ENCODE peak calls at places on chromosomes 12 and 14, in seven cellular contexts. One of them, this sample, is unnamed.

GRCh38 chr14:75281691-75282000 is 3.0 kb downstream of the FOS start:
- DNase-seq in testis: no peak
- DNase-seq in heart left ventricle: no peak
- DNase-seq in astrocyte: no peak
- DNase-seq in CD8-positive, alpha-beta T cell: no peak
- DNase-seq in cardiac muscle cell: peak
- DNase-seq in colonic mucosa: no peak
- DNase-seq in this sample: no peak

GRCh38 chr12:26017484-26018211 is 59.2 kb downstream of the RASSF8 start:
- DNase-seq in testis: peak
- DNase-seq in heart left ventricle: no peak
- DNase-seq in astrocyte: no peak
- DNase-seq in CD8-positive, alpha-beta T cell: no peak
- DNase-seq in cardiac muscle cell: peak
- DNase-seq in colonic mucosa: peak
- DNase-seq in this sample: no peak

GRCh38 chr12:42810006-42810405 is 220.5 kb upstream of the PRICKLE1 start:
- DNase-seq in testis: no peak
- DNase-seq in heart left ventricle: no peak
- DNase-seq in astrocyte: peak
- DNase-seq in CD8-positive, alpha-beta T cell: no peak
- DNase-seq in cardiac muscle cell: no peak
- DNase-seq in colonic mucosa: no peak
- DNase-seq in this sample: no peak

GRCh38 chr14:22315336-22315735 is 273.7 kb downstream of the DAD1 start:
- DNase-seq in testis: no peak
- DNase-seq in heart left ventricle: no peak
- DNase-seq in astrocyte: no peak
- DNase-seq in CD8-positive, alpha-beta T cell: no peak
- DNase-seq in cardiac muscle cell: no peak
- DNase-seq in colonic mucosa: no peak
- DNase-seq in this sample: no peak

GRCh38 chr12:67354322-67354721 is 85.2 kb downstream of the CAND1 start:
- DNase-seq in testis: peak
- DNase-seq in heart left ventricle: no peak
- DNase-seq in astrocyte: peak
- DNase-seq in CD8-positive, alpha-beta T cell: no peak
- DNase-seq in cardiac muscle cell: peak
- DNase-seq in colonic mucosa: no peak
- DNase-seq in this sample: no peak

GRCh38 chr12:102063066-102063465 is 1.3 kb upstream of the WASHC3 start:
- DNase-seq in testis: peak
- DNase-seq in heart left ventricle: no peak
- DNase-seq in astrocyte: no peak
- DNase-seq in CD8-positive, alpha-beta T cell: no peak
- DNase-seq in cardiac muscle cell: no peak
- DNase-seq in colonic mucosa: no peak
- DNase-seq in this sample: no peak

GRCh38 chr14:24051162-24051788 is 534 bp upstream of the CARMIL3 start:
- DNase-seq in testis: peak
- DNase-seq in heart left ventricle: no peak
- DNase-seq in astrocyte: no peak
- DNase-seq in CD8-positive, alpha-beta T cell: no peak
- DNase-seq in cardiac muscle cell: no peak
- DNase-seq in colonic mucosa: peak
- DNase-seq in this sample: no peak

GRCh38 chr12:96698965-96699364 is 208.1 kb upstream of the NEDD1 start:
- DNase-seq in testis: peak
- DNase-seq in heart left ventricle: no peak
- DNase-seq in astrocyte: no peak
- DNase-seq in CD8-positive, alpha-beta T cell: no peak
- DNase-seq in cardiac muscle cell: no peak
- DNase-seq in colonic mucosa: no peak
- DNase-seq in this sample: no peak

GRCh38 chr12:115620816-115621215 is 656.7 kb downstream of the MED13L start:
- DNase-seq in testis: no peak
- DNase-seq in heart left ventricle: no peak
- DNase-seq in astrocyte: no peak
- DNase-seq in CD8-positive, alpha-beta T cell: no peak
- DNase-seq in cardiac muscle cell: no peak
- DNase-seq in colonic mucosa: no peak
- DNase-seq in this sample: no peak

GRCh38 chr12:130675121-130675520 is 41.0 kb downstream of the RIMBP2 start:
- DNase-seq in testis: no peak
- DNase-seq in heart left ventricle: no peak
- DNase-seq in astrocyte: no peak
- DNase-seq in CD8-positive, alpha-beta T cell: no peak
- DNase-seq in cardiac muscle cell: no peak
- DNase-seq in colonic mucosa: no peak
- DNase-seq in this sample: no peak

GRCh38 chr14:104318558-104319488 is 180.4 kb downstream of the KIF26A start:
- DNase-seq in testis: no peak
- DNase-seq in heart left ventricle: peak
- DNase-seq in astrocyte: no peak
- DNase-seq in CD8-positive, alpha-beta T cell: no peak
- DNase-seq in cardiac muscle cell: no peak
- DNase-seq in colonic mucosa: peak
- DNase-seq in this sample: no peak

GRCh38 chr12:120474092-120474960 is 4.8 kb upstream of the SRSF9 start:
- DNase-seq in testis: peak
- DNase-seq in heart left ventricle: no peak
- DNase-seq in astrocyte: peak
- DNase-seq in CD8-positive, alpha-beta T cell: no peak
- DNase-seq in cardiac muscle cell: peak
- DNase-seq in colonic mucosa: peak
- DNase-seq in this sample: peak

GRCh38 chr12:124381454-124382207 is 86.7 kb downstream of the RFLNA start:
- DNase-seq in testis: peak
- DNase-seq in heart left ventricle: peak
- DNase-seq in astrocyte: peak
- DNase-seq in CD8-positive, alpha-beta T cell: no peak
- DNase-seq in cardiac muscle cell: peak
- DNase-seq in colonic mucosa: peak
- DNase-seq in this sample: peak

GRCh38 chr12:112370156-112370555 is 12.1 kb downstream of the HECTD4 start:
- DNase-seq in testis: no peak
- DNase-seq in heart left ventricle: no peak
- DNase-seq in astrocyte: no peak
- DNase-seq in CD8-positive, alpha-beta T cell: no peak
- DNase-seq in cardiac muscle cell: peak
- DNase-seq in colonic mucosa: no peak
- DNase-seq in this sample: no peak

GRCh38 chr12:76201758-76202157 is 117.3 kb upstream of the NAP1L1 start:
- DNase-seq in testis: no peak
- DNase-seq in heart left ventricle: no peak
- DNase-seq in astrocyte: peak
- DNase-seq in CD8-positive, alpha-beta T cell: no peak
- DNase-seq in cardiac muscle cell: no peak
- DNase-seq in colonic mucosa: no peak
- DNase-seq in this sample: no peak

GRCh38 chr14:105469456-105470162 is 5.0 kb upstream of the CRIP2 start:
- DNase-seq in testis: no peak
- DNase-seq in heart left ventricle: peak
- DNase-seq in astrocyte: no peak
- DNase-seq in CD8-positive, alpha-beta T cell: no peak
- DNase-seq in cardiac muscle cell: no peak
- DNase-seq in colonic mucosa: no peak
- DNase-seq in this sample: no peak

GRCh38 chr14:105472496-105472991 is 2.1 kb upstream of the CRIP2 start:
- DNase-seq in testis: no peak
- DNase-seq in heart left ventricle: peak
- DNase-seq in astrocyte: no peak
- DNase-seq in CD8-positive, alpha-beta T cell: no peak
- DNase-seq in cardiac muscle cell: no peak
- DNase-seq in colonic mucosa: no peak
- DNase-seq in this sample: no peak

GRCh38 chr14:105471823-105472495 is 2.7 kb upstream of the CRIP2 start:
- DNase-seq in testis: no peak
- DNase-seq in heart left ventricle: peak
- DNase-seq in astrocyte: no peak
- DNase-seq in CD8-positive, alpha-beta T cell: no peak
- DNase-seq in cardiac muscle cell: no peak
- DNase-seq in colonic mucosa: no peak
- DNase-seq in this sample: no peak

GRCh38 chr14:105470163-105470811 is 4.3 kb upstream of the CRIP2 start:
- DNase-seq in testis: no peak
- DNase-seq in heart left ventricle: no peak
- DNase-seq in astrocyte: no peak
- DNase-seq in CD8-positive, alpha-beta T cell: no peak
- DNase-seq in cardiac muscle cell: no peak
- DNase-seq in colonic mucosa: no peak
- DNase-seq in this sample: no peak

DNA sequence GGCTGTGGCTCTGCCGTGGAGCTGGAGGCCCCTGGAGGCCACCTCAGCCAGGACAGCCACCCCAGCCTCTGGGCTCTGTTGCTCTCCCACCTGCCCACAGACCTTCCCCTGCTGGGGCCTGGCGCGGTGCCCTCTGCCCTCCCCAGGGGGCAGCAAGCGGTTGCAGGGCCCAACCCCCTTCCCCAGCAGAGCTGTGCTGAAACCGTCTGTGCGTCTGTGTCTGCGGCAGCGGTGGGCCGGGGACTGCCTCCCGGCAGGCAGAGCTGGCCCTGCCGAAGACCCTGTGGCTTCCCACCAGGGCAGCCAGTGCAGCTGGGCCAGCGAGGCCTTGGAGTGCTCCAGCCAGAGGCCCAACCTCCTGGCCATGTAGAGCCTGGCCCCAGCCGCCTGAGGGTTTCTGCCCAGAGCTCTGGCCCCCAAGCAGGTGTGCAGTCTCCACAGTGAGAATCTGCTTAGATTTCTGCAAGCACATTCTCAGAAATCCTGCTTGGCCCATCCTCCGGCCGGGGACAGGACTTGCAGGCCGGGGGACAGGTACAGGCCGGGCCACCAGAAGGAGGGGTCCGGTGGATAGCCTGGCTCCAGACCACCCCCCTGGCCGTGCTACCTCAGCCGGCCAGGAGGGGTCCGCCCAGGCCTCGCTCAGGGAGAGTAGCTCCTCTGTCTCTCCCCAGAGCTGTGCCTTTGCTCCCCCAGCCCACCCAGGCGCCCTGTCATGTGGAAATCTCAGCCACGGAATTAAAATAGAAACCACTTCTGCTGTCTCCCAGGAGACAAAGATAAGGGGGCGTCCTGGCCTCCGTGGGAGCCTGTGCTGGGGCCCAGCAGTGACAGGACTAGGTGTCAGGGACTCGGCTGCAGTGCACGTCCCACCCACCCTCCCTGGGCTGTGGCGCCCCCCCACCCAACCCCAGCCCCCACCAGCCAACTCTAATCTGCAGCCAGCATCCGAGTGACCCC is 3.5 kb upstream of the CRIP2 start:
- DNase-seq in testis: no peak
- DNase-seq in heart left ventricle: peak
- DNase-seq in astrocyte: no peak
- DNase-seq in CD8-positive, alpha-beta T cell: no peak
- DNase-seq in cardiac muscle cell: peak
- DNase-seq in colonic mucosa: no peak
- DNase-seq in this sample: no peak
- TF ChIP-seq CTCF in testis: no peak
- TF ChIP-seq CTCF in heart left ventricle: no peak
- TF ChIP-seq CTCF in astrocyte: no peak
- TF ChIP-seq CTCF in CD8-positive, alpha-beta T cell: no peak
- TF ChIP-seq CTCF in cardiac muscle cell: no peak
- TF ChIP-seq CTCF in colonic mucosa: no peak
- TF ChIP-seq CTCF in this sample: no peak

DNA sequence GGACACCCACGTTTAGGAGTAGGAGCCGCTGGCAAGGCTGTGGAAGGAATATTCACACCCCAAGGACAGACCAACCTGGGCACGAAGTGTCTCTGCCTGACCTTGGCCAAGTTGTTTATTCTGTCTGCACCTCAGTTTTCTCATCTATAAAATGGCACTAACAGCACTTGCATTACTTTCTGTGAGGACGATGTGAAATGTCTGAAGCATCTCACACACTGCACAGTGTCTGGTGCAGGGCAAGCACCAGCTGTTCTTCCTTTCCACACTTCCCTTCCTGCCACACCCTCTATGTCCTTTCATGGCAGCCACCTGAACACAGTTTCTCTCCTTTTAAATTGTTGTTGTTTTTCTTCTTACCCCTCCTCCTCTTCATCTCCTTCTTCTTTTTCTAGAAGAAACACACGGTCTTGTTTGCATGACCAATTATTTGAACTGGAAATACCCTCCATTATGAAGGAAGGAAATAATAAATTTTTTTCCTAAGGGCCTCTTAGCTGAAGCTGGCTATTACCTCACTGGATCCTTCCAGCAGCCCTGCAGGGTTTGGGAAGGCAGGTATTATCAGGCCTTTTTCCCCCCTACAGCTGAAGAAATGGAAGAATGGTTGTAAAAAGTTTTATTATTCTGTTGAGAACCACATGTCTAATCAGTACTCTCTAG is 42.9 kb upstream of the ATP23 start:
- DNase-seq in testis: no peak
- DNase-seq in heart left ventricle: no peak
- DNase-seq in astrocyte: no peak
- DNase-seq in CD8-positive, alpha-beta T cell: no peak
- DNase-seq in cardiac muscle cell: no peak
- DNase-seq in colonic mucosa: peak
- DNase-seq in this sample: no peak
- H3K27ac ChIP-seq in testis: no peak
- H3K27ac ChIP-seq in heart left ventricle: peak
- H3K27ac ChIP-seq in astrocyte: no peak
- H3K27ac ChIP-seq in CD8-positive, alpha-beta T cell: peak
- H3K27ac ChIP-seq in cardiac muscle cell: no peak
- H3K27ac ChIP-seq in colonic mucosa: peak
- H3K27ac ChIP-seq in this sample: peak

DNA sequence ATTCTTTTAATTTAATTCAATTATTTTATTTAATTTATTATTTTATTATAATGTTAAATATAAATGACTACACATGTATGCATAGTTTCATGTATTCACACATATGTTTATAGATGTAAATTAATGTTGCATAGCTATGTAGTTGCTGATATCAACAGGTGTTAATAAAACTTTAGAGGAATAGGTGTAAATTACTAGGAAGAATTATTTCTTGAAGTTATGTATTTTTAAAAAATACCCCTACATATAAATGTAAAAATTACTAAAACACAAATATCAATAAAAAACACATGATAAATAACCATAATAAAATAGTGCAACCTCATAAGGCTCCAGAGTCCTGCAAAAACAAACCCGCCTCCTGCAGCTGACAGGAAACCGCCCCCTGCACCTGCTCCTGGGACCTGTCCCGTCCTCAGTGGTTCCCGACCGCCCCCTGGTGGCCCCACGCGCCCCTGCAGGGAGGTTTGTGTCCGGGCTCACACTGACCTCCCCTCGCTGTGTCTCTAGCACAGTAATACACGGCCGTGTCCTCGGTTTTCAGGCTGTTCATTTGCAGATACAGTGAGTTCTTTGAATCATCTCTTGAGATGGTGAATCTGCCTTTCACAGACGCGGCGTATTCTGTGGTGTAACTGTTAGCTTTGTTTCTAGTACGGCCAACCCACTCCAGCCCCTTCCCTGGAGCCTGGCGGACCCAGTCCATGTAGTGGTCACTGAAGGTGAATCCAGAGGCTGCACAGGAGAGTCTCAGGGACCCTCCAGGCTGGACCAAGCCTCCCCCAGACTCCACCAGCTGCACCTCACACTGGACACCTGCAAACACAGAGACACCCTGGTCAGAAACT is 1264.0 kb downstream of the TMEM121 start:
- DNase-seq in testis: peak
- DNase-seq in heart left ventricle: no peak
- DNase-seq in astrocyte: no peak
- DNase-seq in CD8-positive, alpha-beta T cell: peak
- DNase-seq in cardiac muscle cell: no peak
- DNase-seq in colonic mucosa: peak
- DNase-seq in this sample: peak
- TF ChIP-seq CTCF in testis: peak
- TF ChIP-seq CTCF in heart left ventricle: peak
- TF ChIP-seq CTCF in astrocyte: no peak
- TF ChIP-seq CTCF in CD8-positive, alpha-beta T cell: peak
- TF ChIP-seq CTCF in cardiac muscle cell: peak
- TF ChIP-seq CTCF in colonic mucosa: peak
- TF ChIP-seq CTCF in this sample: peak

GRCh38 chr12:48331389-48331788 is 19.3 kb downstream of the ZNF641 start:
- DNase-seq in testis: no peak
- DNase-seq in heart left ventricle: no peak
- DNase-seq in astrocyte: no peak
- DNase-seq in CD8-positive, alpha-beta T cell: no peak
- DNase-seq in cardiac muscle cell: no peak
- DNase-seq in colonic mucosa: no peak
- DNase-seq in this sample: no peak
- H3K27ac ChIP-seq in testis: no peak
- H3K27ac ChIP-seq in heart left ventricle: no peak
- H3K27ac ChIP-seq in astrocyte: no peak
- H3K27ac ChIP-seq in CD8-positive, alpha-beta T cell: no peak
- H3K27ac ChIP-seq in cardiac muscle cell: no peak
- H3K27ac ChIP-seq in colonic mucosa: no peak
- H3K27ac ChIP-seq in this sample: no peak